ENCODE peak calls at places on chromosomes 11 and 22, in ten cellular contexts. One of them, this sample, is unnamed.

GRCh38 chr22:19429950-19430889 is 1.3 kb downstream of the HIRA start:
- DNase-seq in heart left ventricle: no peak
- DNase-seq in GM23248: peak; percentile 73
- DNase-seq in astrocyte of the spinal cord: peak; percentile 65
- DNase-seq in HL-60: peak; percentile 68
- DNase-seq in fibroblast of lung: peak; percentile 78
- DNase-seq in WERI-Rb-1: no peak
- DNase-seq in heart right ventricle: peak; percentile 28
- DNase-seq in GM12865: peak; percentile 60
- DNase-seq in cardiac muscle cell: peak; percentile 82
- DNase-seq in this sample: no peak

GRCh38 chr11:14358729-14359439 is at the start of gene RRAS2:
- DNase-seq in heart left ventricle: peak; percentile 83
- DNase-seq in GM23248: peak; percentile 89
- DNase-seq in astrocyte of the spinal cord: peak; percentile 80
- DNase-seq in HL-60: no peak
- DNase-seq in fibroblast of lung: peak; percentile 77
- DNase-seq in WERI-Rb-1: peak; percentile 78
- DNase-seq in heart right ventricle: peak; percentile 71
- DNase-seq in GM12865: peak; percentile 90
- DNase-seq in cardiac muscle cell: peak; percentile 83
- DNase-seq in this sample: peak; percentile 91

GRCh38 chr11:72238040-72238450 is 5.9 kb downstream of the PHOX2A start:
- DNase-seq in heart left ventricle: peak; percentile 58
- DNase-seq in GM23248: peak; percentile 84
- DNase-seq in astrocyte of the spinal cord: peak; percentile 67
- DNase-seq in HL-60: no peak
- DNase-seq in fibroblast of lung: peak; percentile 61
- DNase-seq in WERI-Rb-1: peak; percentile 77
- DNase-seq in heart right ventricle: peak; percentile 33
- DNase-seq in GM12865: peak; percentile 78
- DNase-seq in cardiac muscle cell: peak; percentile 77
- DNase-seq in this sample: no peak

GRCh38 chr11:119759324-119759723 is 30.3 kb upstream of the NECTIN1 start:
- DNase-seq in heart left ventricle: no peak
- DNase-seq in GM23248: peak; percentile 87
- DNase-seq in astrocyte of the spinal cord: peak; percentile 31
- DNase-seq in HL-60: no peak
- DNase-seq in fibroblast of lung: peak; percentile 85
- DNase-seq in WERI-Rb-1: no peak
- DNase-seq in heart right ventricle: no peak
- DNase-seq in GM12865: peak; percentile 13
- DNase-seq in cardiac muscle cell: peak; percentile 30
- DNase-seq in this sample: no peak

GRCh38 chr11:78427615-78428272 is 10.1 kb upstream of the GAB2 start:
- DNase-seq in heart left ventricle: no peak
- DNase-seq in GM23248: no peak
- DNase-seq in astrocyte of the spinal cord: no peak
- DNase-seq in HL-60: no peak
- DNase-seq in fibroblast of lung: no peak
- DNase-seq in WERI-Rb-1: no peak
- DNase-seq in heart right ventricle: no peak
- DNase-seq in GM12865: peak; percentile 71
- DNase-seq in cardiac muscle cell: no peak
- DNase-seq in this sample: no peak

GRCh38 chr11:79066456-79067354 is 374.1 kb downstream of the TENM4 start:
- DNase-seq in heart left ventricle: no peak
- DNase-seq in GM23248: no peak
- DNase-seq in astrocyte of the spinal cord: no peak
- DNase-seq in HL-60: no peak
- DNase-seq in fibroblast of lung: no peak
- DNase-seq in WERI-Rb-1: no peak
- DNase-seq in heart right ventricle: no peak
- DNase-seq in GM12865: no peak
- DNase-seq in cardiac muscle cell: peak; percentile 43
- DNase-seq in this sample: no peak

GRCh38 chr11:45688472-45689033 is 23.1 kb upstream of the CHST1 start:
- DNase-seq in heart left ventricle: no peak
- DNase-seq in GM23248: no peak
- DNase-seq in astrocyte of the spinal cord: no peak
- DNase-seq in HL-60: no peak
- DNase-seq in fibroblast of lung: no peak
- DNase-seq in WERI-Rb-1: no peak
- DNase-seq in heart right ventricle: no peak
- DNase-seq in GM12865: no peak
- DNase-seq in cardiac muscle cell: no peak
- DNase-seq in this sample: no peak

GRCh38 chr11:64553554-64554201 is 37.3 kb upstream of the SLC22A12 start:
- DNase-seq in heart left ventricle: peak; percentile 71
- DNase-seq in GM23248: peak; percentile 66
- DNase-seq in astrocyte of the spinal cord: peak; percentile 42
- DNase-seq in HL-60: peak; percentile 16
- DNase-seq in fibroblast of lung: peak; percentile 19
- DNase-seq in WERI-Rb-1: peak; percentile 72
- DNase-seq in heart right ventricle: peak; percentile 49
- DNase-seq in GM12865: peak; percentile 43
- DNase-seq in cardiac muscle cell: peak; percentile 70
- DNase-seq in this sample: peak; percentile 73

GRCh38 chr11:63492441-63492840 is 1.5 kb upstream of the PLAAT5 start:
- DNase-seq in heart left ventricle: no peak
- DNase-seq in GM23248: no peak
- DNase-seq in astrocyte of the spinal cord: no peak
- DNase-seq in HL-60: no peak
- DNase-seq in fibroblast of lung: no peak
- DNase-seq in WERI-Rb-1: no peak
- DNase-seq in heart right ventricle: no peak
- DNase-seq in GM12865: no peak
- DNase-seq in cardiac muscle cell: no peak
- DNase-seq in this sample: no peak

GRCh38 chr11:63489879-63490278 is 1.1 kb downstream of the PLAAT5 start:
- DNase-seq in heart left ventricle: no peak
- DNase-seq in GM23248: no peak
- DNase-seq in astrocyte of the spinal cord: peak; percentile 67
- DNase-seq in HL-60: no peak
- DNase-seq in fibroblast of lung: peak; percentile 85
- DNase-seq in WERI-Rb-1: no peak
- DNase-seq in heart right ventricle: no peak
- DNase-seq in GM12865: peak; percentile 12
- DNase-seq in cardiac muscle cell: peak; percentile 78
- DNase-seq in this sample: no peak

GRCh38 chr11:63491614-63492372 is 826 bp upstream of the PLAAT5 start:
- DNase-seq in heart left ventricle: no peak
- DNase-seq in GM23248: no peak
- DNase-seq in astrocyte of the spinal cord: no peak
- DNase-seq in HL-60: peak; percentile 52
- DNase-seq in fibroblast of lung: peak; percentile 84
- DNase-seq in WERI-Rb-1: no peak
- DNase-seq in heart right ventricle: no peak
- DNase-seq in GM12865: peak; percentile 4
- DNase-seq in cardiac muscle cell: peak; percentile 96
- DNase-seq in this sample: peak; percentile 72

GRCh38 chr11:63490551-63491239 is at the start of gene PLAAT5:
- DNase-seq in heart left ventricle: peak; percentile 45
- DNase-seq in GM23248: peak; percentile 25
- DNase-seq in astrocyte of the spinal cord: no peak
- DNase-seq in HL-60: no peak
- DNase-seq in fibroblast of lung: peak; percentile 37
- DNase-seq in WERI-Rb-1: no peak
- DNase-seq in heart right ventricle: no peak
- DNase-seq in GM12865: peak; percentile 7
- DNase-seq in cardiac muscle cell: peak; percentile 81
- DNase-seq in this sample: peak; percentile 32

DNA sequence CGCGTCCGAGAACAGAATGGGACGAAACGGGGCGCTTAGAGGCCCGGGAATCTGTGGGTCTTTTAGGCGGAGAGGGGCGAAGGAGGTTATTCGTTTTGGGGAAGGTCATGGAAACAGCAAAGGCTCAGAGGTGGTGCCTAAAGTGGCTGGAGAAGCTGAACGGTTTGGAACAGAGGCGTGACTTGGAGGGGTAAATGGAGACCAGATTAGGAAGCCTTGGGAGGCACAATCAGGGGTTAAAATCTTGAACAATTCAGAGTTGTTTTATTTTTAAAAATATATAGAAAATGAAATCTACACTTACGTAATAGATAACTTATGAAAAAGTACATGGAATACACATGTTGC is 247 bp upstream of the PLAAT5 start:
- DNase-seq in heart left ventricle: no peak
- DNase-seq in GM23248: no peak
- DNase-seq in astrocyte of the spinal cord: no peak
- DNase-seq in HL-60: no peak
- DNase-seq in fibroblast of lung: no peak
- DNase-seq in WERI-Rb-1: no peak
- DNase-seq in heart right ventricle: no peak
- DNase-seq in GM12865: no peak
- DNase-seq in cardiac muscle cell: no peak
- DNase-seq in this sample: no peak
- H3K4me3 ChIP-seq in heart left ventricle: peak overlapping the region; percentile 65
- H3K4me3 ChIP-seq in GM23248: peak overlapping the region; percentile 59
- H3K4me3 ChIP-seq in astrocyte of the spinal cord: peak overlapping the region; percentile 40
- H3K4me3 ChIP-seq in HL-60: peak overlapping the region; percentile 38
- H3K4me3 ChIP-seq in fibroblast of lung: peak overlapping the region; percentile 58
- H3K4me3 ChIP-seq in WERI-Rb-1: no peak overlapping the region
- H3K4me3 ChIP-seq in heart right ventricle: peak overlapping the region; percentile 63
- H3K4me3 ChIP-seq in GM12865: peak overlapping the region; percentile 36
- H3K4me3 ChIP-seq in cardiac muscle cell: peak overlapping the region; percentile 28
- H3K4me3 ChIP-seq in this sample: peak overlapping the region; percentile 60

GRCh38 chr22:23673826-23674690 is 16.8 kb upstream of the RGL4 start:
- DNase-seq in heart left ventricle: no peak
- DNase-seq in GM23248: no peak
- DNase-seq in astrocyte of the spinal cord: no peak
- DNase-seq in HL-60: no peak
- DNase-seq in fibroblast of lung: no peak
- DNase-seq in WERI-Rb-1: peak; percentile 30
- DNase-seq in heart right ventricle: no peak
- DNase-seq in GM12865: no peak
- DNase-seq in cardiac muscle cell: no peak
- DNase-seq in this sample: no peak

GRCh38 chr22:23678133-23678532 is 12.7 kb upstream of the RGL4 start:
- DNase-seq in heart left ventricle: no peak
- DNase-seq in GM23248: no peak
- DNase-seq in astrocyte of the spinal cord: no peak
- DNase-seq in HL-60: no peak
- DNase-seq in fibroblast of lung: no peak
- DNase-seq in WERI-Rb-1: no peak
- DNase-seq in heart right ventricle: no peak
- DNase-seq in GM12865: no peak
- DNase-seq in cardiac muscle cell: no peak
- DNase-seq in this sample: no peak

GRCh38 chr22:23681026-23681809 is 9.6 kb upstream of the RGL4 start:
- DNase-seq in heart left ventricle: no peak
- DNase-seq in GM23248: no peak
- DNase-seq in astrocyte of the spinal cord: no peak
- DNase-seq in HL-60: no peak
- DNase-seq in fibroblast of lung: no peak
- DNase-seq in WERI-Rb-1: no peak
- DNase-seq in heart right ventricle: no peak
- DNase-seq in GM12865: no peak
- DNase-seq in cardiac muscle cell: no peak
- DNase-seq in this sample: no peak

GRCh38 chr22:23675502-23676415 is 15.1 kb upstream of the RGL4 start:
- DNase-seq in heart left ventricle: no peak
- DNase-seq in GM23248: no peak
- DNase-seq in astrocyte of the spinal cord: no peak
- DNase-seq in HL-60: no peak
- DNase-seq in fibroblast of lung: no peak
- DNase-seq in WERI-Rb-1: no peak
- DNase-seq in heart right ventricle: no peak
- DNase-seq in GM12865: peak; percentile 55
- DNase-seq in cardiac muscle cell: no peak
- DNase-seq in this sample: peak; percentile 58

DNA sequence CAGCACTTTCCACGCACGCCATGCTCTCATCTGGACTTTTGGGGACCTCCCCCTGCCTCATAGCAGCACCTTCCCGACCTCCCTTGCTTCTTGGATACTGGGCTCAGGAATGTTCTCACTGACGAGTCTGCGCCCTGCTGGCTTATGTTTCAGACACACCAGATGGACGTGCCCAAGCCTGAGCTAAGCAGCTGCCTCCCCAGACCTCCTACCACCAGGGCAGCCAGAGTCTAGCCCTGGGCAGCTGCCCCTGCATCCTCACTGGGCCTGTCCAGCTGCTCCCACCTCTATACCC is 13.2 kb upstream of the RGL4 start:
- DNase-seq in heart left ventricle: no peak
- DNase-seq in GM23248: no peak
- DNase-seq in astrocyte of the spinal cord: no peak
- DNase-seq in HL-60: no peak
- DNase-seq in fibroblast of lung: no peak
- DNase-seq in WERI-Rb-1: peak; percentile 82
- DNase-seq in heart right ventricle: no peak
- DNase-seq in GM12865: no peak
- DNase-seq in cardiac muscle cell: no peak
- DNase-seq in this sample: no peak
- H3K4me3 ChIP-seq in heart left ventricle: no peak overlapping the region
- H3K4me3 ChIP-seq in GM23248: no peak overlapping the region
- H3K4me3 ChIP-seq in astrocyte of the spinal cord: no peak overlapping the region
- H3K4me3 ChIP-seq in HL-60: no peak overlapping the region
- H3K4me3 ChIP-seq in fibroblast of lung: no peak overlapping the region
- H3K4me3 ChIP-seq in WERI-Rb-1: no peak overlapping the region
- H3K4me3 ChIP-seq in heart right ventricle: no peak overlapping the region
- H3K4me3 ChIP-seq in GM12865: no peak overlapping the region
- H3K4me3 ChIP-seq in cardiac muscle cell: no peak overlapping the region
- H3K4me3 ChIP-seq in this sample: no peak overlapping the region

DNA sequence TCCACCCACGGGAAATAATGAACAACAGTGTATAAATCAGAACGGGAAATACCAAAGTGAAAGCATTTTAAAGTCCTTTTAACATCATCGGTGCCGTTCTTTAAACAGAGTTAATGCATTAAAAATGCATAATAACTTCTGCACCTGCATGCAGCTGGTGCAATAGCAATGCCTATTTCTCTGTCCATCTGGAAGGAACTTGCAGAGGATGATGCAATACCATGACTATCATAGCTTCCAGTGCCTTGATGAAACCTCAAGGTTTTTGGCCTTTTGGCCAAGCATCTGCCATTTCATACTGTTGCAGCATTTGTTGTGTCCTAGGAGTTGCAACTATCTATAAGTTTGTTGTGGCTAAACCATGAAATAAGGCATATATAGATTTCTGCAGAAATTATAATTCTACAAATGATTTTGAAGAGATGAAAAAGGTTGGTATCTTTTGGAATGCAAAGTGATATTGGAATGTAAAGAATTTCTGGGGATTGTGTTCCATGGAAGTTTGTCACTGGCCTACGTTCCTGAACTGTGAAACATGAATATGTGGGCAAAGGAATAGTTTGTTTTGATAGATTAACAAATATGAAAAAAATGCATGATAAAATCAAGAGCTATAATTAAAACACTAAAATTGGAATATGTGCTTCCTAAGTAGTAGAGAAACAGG is 9.8 kb upstream of the EIF3F start:
- DNase-seq in heart left ventricle: no peak
- DNase-seq in GM23248: peak; percentile 94
- DNase-seq in astrocyte of the spinal cord: peak; percentile 83
- DNase-seq in HL-60: peak; percentile 43
- DNase-seq in fibroblast of lung: peak; percentile 91
- DNase-seq in WERI-Rb-1: no peak
- DNase-seq in heart right ventricle: no peak
- DNase-seq in GM12865: no peak
- DNase-seq in cardiac muscle cell: peak; percentile 73
- DNase-seq in this sample: no peak
- H3K4me3 ChIP-seq in heart left ventricle: no peak overlapping the region
- H3K4me3 ChIP-seq in GM23248: peak overlapping the region; percentile 3
- H3K4me3 ChIP-seq in astrocyte of the spinal cord: no peak overlapping the region
- H3K4me3 ChIP-seq in HL-60: no peak overlapping the region
- H3K4me3 ChIP-seq in fibroblast of lung: peak overlapping the region; percentile 14
- H3K4me3 ChIP-seq in WERI-Rb-1: no peak overlapping the region
- H3K4me3 ChIP-seq in heart right ventricle: no peak overlapping the region
- H3K4me3 ChIP-seq in GM12865: no peak overlapping the region
- H3K4me3 ChIP-seq in cardiac muscle cell: no peak overlapping the region
- H3K4me3 ChIP-seq in this sample: no peak overlapping the region

GRCh38 chr11:69302447-69302846 is 8.5 kb downstream of the MYEOV start:
- DNase-seq in heart left ventricle: no peak
- DNase-seq in GM23248: no peak
- DNase-seq in astrocyte of the spinal cord: no peak
- DNase-seq in HL-60: no peak
- DNase-seq in fibroblast of lung: no peak
- DNase-seq in WERI-Rb-1: no peak
- DNase-seq in heart right ventricle: no peak
- DNase-seq in GM12865: no peak
- DNase-seq in cardiac muscle cell: no peak
- DNase-seq in this sample: no peak
- H3K4me3 ChIP-seq in heart left ventricle: no peak overlapping the region
- H3K4me3 ChIP-seq in GM23248: peak overlapping the region; percentile 14
- H3K4me3 ChIP-seq in astrocyte of the spinal cord: no peak overlapping the region
- H3K4me3 ChIP-seq in HL-60: no peak overlapping the region
- H3K4me3 ChIP-seq in fibroblast of lung: no peak overlapping the region
- H3K4me3 ChIP-seq in WERI-Rb-1: no peak overlapping the region
- H3K4me3 ChIP-seq in heart right ventricle: no peak overlapping the region
- H3K4me3 ChIP-seq in GM12865: no peak overlapping the region
- H3K4me3 ChIP-seq in cardiac muscle cell: no peak overlapping the region
- H3K4me3 ChIP-seq in this sample: no peak overlapping the region